ENCODE peak calls at places on chromosome 2, in eight cellular contexts. N, G, V, S, X, Y, I and W are unnamed samples.

GRCh38 chr2:85503611-85504433 is 35.1 kb upstream of the MAT2A start:
- DNase-seq in N (no peak), G (no peak), V (no peak), S (no peak), X (no peak), Y (no peak), I (no peak), W (no peak)

GRCh38 chr2:172693037-172693436 is 42.6 kb upstream of the RAPGEF4 start:
- DNase-seq in N (no peak), G (no peak), V (no peak), S (no peak), X (peak; percentile 68), Y (no peak), I (peak; percentile 75), W (no peak)

GRCh38 chr2:138180691-138181386 is 216.6 kb downstream of the HNMT start:
- DNase-seq in N (no peak), G (no peak), V (no peak), S (no peak), X (no peak), Y (no peak), I (no peak), W (no peak)

GRCh38 chr2:79717364-79718007 is 204.6 kb downstream of the CTNNA2 start:
- DNase-seq in N (no peak), G (no peak), V (no peak), S (no peak), X (no peak), Y (no peak), I (no peak), W (no peak)

GRCh38 chr2:23617817-23618216 is 232.8 kb downstream of the KLHL29 start:
- DNase-seq in N (no peak), G (no peak), V (no peak), S (no peak), X (no peak), Y (no peak), I (peak; percentile 83), W (no peak)

GRCh38 chr2:10897956-10898355 is 13.8 kb upstream of the KCNF1 start:
- DNase-seq in N (no peak), G (no peak), V (no peak), S (no peak), X (no peak), Y (no peak), I (no peak), W (no peak)

GRCh38 chr2:64374686-64375085 is 79.3 kb upstream of the LGALSL start:
- DNase-seq in N (no peak), G (no peak), V (no peak), S (no peak), X (no peak), Y (no peak), I (no peak), W (no peak)

GRCh38 chr2:99480390-99480789 is 9.4 kb downstream of the REV1 start:
- DNase-seq in N (no peak), G (no peak), V (no peak), S (no peak), X (no peak), Y (no peak), I (no peak), W (no peak)

GRCh38 chr2:137091704-137092103 is 326.4 kb downstream of the THSD7B start:
- DNase-seq in N (no peak), G (no peak), V (no peak), S (no peak), X (no peak), Y (no peak), I (no peak), W (no peak)

GRCh38 chr2:43852196-43852730 is 13.5 kb downstream of the ABCG8 start:
- DNase-seq in N (no peak), G (no peak), V (no peak), S (no peak), X (no peak), Y (no peak), I (no peak), W (no peak)

GRCh38 chr2:215479536-215480240 is 43.8 kb upstream of the FN1 start:
- DNase-seq in N (no peak), G (no peak), V (peak; percentile 3), S (no peak), X (no peak), Y (no peak), I (no peak), W (no peak)

GRCh38 chr2:28403388-28403956 is 10.8 kb downstream of the FOSL2 start:
- DNase-seq in N (no peak), G (no peak), V (no peak), S (no peak), X (no peak), Y (peak; percentile 57), I (no peak), W (peak; percentile 67)

GRCh38 chr2:146873646-146874259 is 971.1 kb upstream of the ACVR2A start:
- DNase-seq in N (no peak), G (no peak), V (no peak), S (no peak), X (no peak), Y (no peak), I (no peak), W (no peak)

GRCh38 chr2:224041554-224041953 is 2.5 kb upstream of the SERPINE2 start:
- DNase-seq in N (no peak), G (no peak), V (no peak), S (no peak), X (no peak), Y (no peak), I (peak; percentile 68), W (no peak)

GRCh38 chr2:149768320-149768799 is 180.8 kb upstream of the MMADHC start:
- DNase-seq in N (no peak), G (no peak), V (no peak), S (no peak), X (no peak), Y (peak; percentile 49), I (no peak), W (no peak)

GRCh38 chr2:232437130-232437620 is 18.8 kb upstream of the ALPI start:
- DNase-seq in N (peak; percentile 26), G (no peak), V (no peak), S (no peak), X (no peak), Y (no peak), I (peak; percentile 29), W (no peak)

GRCh38 chr2:120844098-120844738 is 108.5 kb downstream of the GLI2 start:
- DNase-seq in N (no peak), G (no peak), V (no peak), S (no peak), X (no peak), Y (no peak), I (no peak), W (no peak)

GRCh38 chr2:211437396-211437795 is 881.0 kb downstream of the CPS1 start:
- DNase-seq in N (no peak), G (no peak), V (peak; percentile 7), S (no peak), X (no peak), Y (no peak), I (no peak), W (no peak)

GRCh38 chr2:232368311-232368731 is 10.2 kb upstream of the ALPP start:
- DNase-seq in N (no peak), G (no peak), V (no peak), S (no peak), X (no peak), Y (no peak), I (peak; percentile 30), W (no peak)

GRCh38 chr2:228048838-228049490 is 132.5 kb downstream of the SPHKAP start:
- DNase-seq in N (peak; percentile 68), G (no peak), V (peak; percentile 55), S (no peak), X (no peak), Y (peak; percentile 40), I (no peak), W (no peak)

GRCh38 chr2:3317277-3317685 is 60.3 kb downstream of the EIPR1 start:
- DNase-seq in N (no peak), G (no peak), V (no peak), S (no peak), X (no peak), Y (no peak), I (no peak), W (no peak)

GRCh38 chr2:104914509-104914908 is 60.6 kb downstream of the POU3F3 start:
- DNase-seq in N (no peak), G (no peak), V (no peak), S (no peak), X (no peak), Y (no peak), I (no peak), W (no peak)

GRCh38 chr2:219001577-219002394 is 8.6 kb upstream of the CRYBA2 start:
- DNase-seq in N (peak; percentile 100), G (no peak), V (peak; percentile 95), S (no peak), X (peak; percentile 51), Y (peak; percentile 97), I (no peak), W (no peak)

GRCh38 chr2:119024568-119024967 is 82.6 kb downstream of the MARCO start:
- DNase-seq in N (no peak), G (no peak), V (no peak), S (no peak), X (no peak), Y (no peak), I (no peak), W (no peak)

GRCh38 chr2:217995741-217996141 is 7.1 kb downstream of the TNS1 start:
- DNase-seq in N (no peak), G (no peak), V (no peak), S (no peak), X (no peak), Y (no peak), I (peak; percentile 59), W (no peak)

GRCh38 chr2:205161156-205161555 is 521.1 kb upstream of the NRP2 start:
- DNase-seq in N (no peak), G (no peak), V (no peak), S (no peak), X (no peak), Y (no peak), I (no peak), W (no peak)

GRCh38 chr2:212998629-212999359 is 152.6 kb downstream of the IKZF2 start:
- DNase-seq in N (no peak), G (no peak), V (no peak), S (no peak), X (no peak), Y (no peak), I (no peak), W (no peak)

GRCh38 chr2:185385157-185385556 is 353.4 kb upstream of the FSIP2 start:
- DNase-seq in N (no peak), G (no peak), V (no peak), S (no peak), X (no peak), Y (no peak), I (no peak), W (no peak)

GRCh38 chr2:203951366-203951902 is 14.9 kb downstream of the ICOS start:
- DNase-seq in N (no peak), G (peak; percentile 51), V (no peak), S (peak; percentile 34), X (peak; percentile 45), Y (no peak), I (no peak), W (peak; percentile 83)

GRCh38 chr2:25228848-25229674 is 60.7 kb upstream of the POMC start:
- DNase-seq in N (peak; percentile 68), G (peak; percentile 29), V (peak; percentile 22), S (no peak), X (peak; percentile 47), Y (peak; percentile 46), I (peak; percentile 85), W (peak; percentile 51)

GRCh38 chr2:19508-19907 is 26.8 kb downstream of the FAM110C start:
- DNase-seq in N (no peak), G (no peak), V (no peak), S (no peak), X (no peak), Y (no peak), I (no peak), W (no peak)

GRCh38 chr2:55009277-55010055 is 40.8 kb downstream of the RTN4 start:
- DNase-seq in N (no peak), G (no peak), V (no peak), S (no peak), X (no peak), Y (no peak), I (no peak), W (no peak)

GRCh38 chr2:224136394-224136793 is 97.3 kb upstream of the SERPINE2 start:
- DNase-seq in N (no peak), G (no peak), V (no peak), S (no peak), X (no peak), Y (no peak), I (no peak), W (no peak)

GRCh38 chr2:120926463-120927165 is 190.9 kb downstream of the GLI2 start:
- DNase-seq in N (no peak), G (no peak), V (no peak), S (no peak), X (no peak), Y (no peak), I (no peak), W (no peak)